ENCODE peak calls at places on chromosomes 2 and 18, in six cellular contexts. R is hepatocyte, I is IMR-90, B is heart left ventricle, D is ovary, L is breast epithelium. E is an unnamed sample.

GRCh38 chr2:127313359-127313758 is 19.4 kb upstream of the ERCC3 start:
- DNase-seq in R (no peak), I (no peak), B (no peak), D (no peak), L (no peak), E (no peak)

GRCh38 chr18:3236470-3236869 is 11.1 kb upstream of the MYL12A start:
- DNase-seq in R (no peak), I (no peak), B (no peak), D (no peak), L (no peak), E (no peak)

GRCh38 chr2:157894694-157895450 is 18.7 kb upstream of the ACVR1 start:
- DNase-seq in R (peak), I (peak), B (no peak), D (no peak), L (no peak), E (no peak)

GRCh38 chr2:61452392-61452791 is 18.5 kb downstream of the USP34 start:
- DNase-seq in R (no peak), I (no peak), B (no peak), D (no peak), L (no peak), E (no peak)

GRCh38 chr2:46849080-46849715 is 66.4 kb downstream of the MCFD2 start:
- DNase-seq in R (peak), I (peak), B (no peak), D (no peak), L (no peak), E (no peak)

GRCh38 chr2:239441724-239442123 is 40.9 kb upstream of the HDAC4 start:
- DNase-seq in R (no peak), I (no peak), B (no peak), D (no peak), L (no peak), E (no peak)

GRCh38 chr2:225120175-225120574 is 77.9 kb upstream of the DOCK10 start:
- DNase-seq in R (no peak), I (peak), B (no peak), D (no peak), L (no peak), E (no peak)

GRCh38 chr2:203441463-203441862 is 93.6 kb downstream of the RAPH1 start:
- DNase-seq in R (no peak), I (no peak), B (no peak), D (no peak), L (no peak), E (no peak)

GRCh38 chr2:171432969-171433762 is 624 bp downstream of the METTL8 start:
- DNase-seq in R (peak), I (peak), B (no peak), D (no peak), L (peak), E (no peak)

GRCh38 chr2:225086915-225087314 is 44.6 kb upstream of the DOCK10 start:
- DNase-seq in R (no peak), I (no peak), B (no peak), D (no peak), L (no peak), E (no peak)

GRCh38 chr2:71471276-71471675 is 17.9 kb downstream of the DYSF start:
- DNase-seq in R (no peak), I (peak), B (no peak), D (no peak), L (no peak), E (no peak)

GRCh38 chr2:98909381-98910211 is 26.4 kb downstream of the CRACDL start:
- DNase-seq in R (peak), I (peak), B (no peak), D (peak), L (peak), E (no peak)

GRCh38 chr18:61216086-61216485 is 117.1 kb upstream of the CDH20 start:
- DNase-seq in R (no peak), I (no peak), B (no peak), D (no peak), L (no peak), E (no peak)

GRCh38 chr2:172311921-172312345 is 115.5 kb upstream of the ITGA6 start:
- DNase-seq in R (no peak), I (no peak), B (peak), D (no peak), L (no peak), E (no peak)

GRCh38 chr2:152034257-152034801 is 64.5 kb downstream of the CACNB4 start:
- DNase-seq in R (no peak), I (no peak), B (no peak), D (no peak), L (no peak), E (no peak)

GRCh38 chr2:54522624-54523281 is 66.6 kb downstream of the SPTBN1 start:
- DNase-seq in R (peak), I (peak), B (no peak), D (no peak), L (peak), E (no peak)

GRCh38 chr2:141501743-141502142 is 629.1 kb downstream of the LRP1B start:
- DNase-seq in R (no peak), I (no peak), B (no peak), D (no peak), L (no peak), E (no peak)

GRCh38 chr2:17171446-17172049 is 346.7 kb downstream of the RAD51AP2 start:
- DNase-seq in R (peak), I (peak), B (no peak), D (peak), L (no peak), E (no peak)

GRCh38 chr2:74416721-74417120 is 4.7 kb downstream of the C2orf81 start:
- DNase-seq in R (no peak), I (no peak), B (no peak), D (no peak), L (no peak), E (no peak)

GRCh38 chr2:235255716-235256115 is 238.1 kb upstream of the AGAP1 start:
- DNase-seq in R (no peak), I (no peak), B (no peak), D (no peak), L (no peak), E (no peak)

GRCh38 chr2:121256720-121257475 is 28.1 kb downstream of the TFCP2L1 start:
- DNase-seq in R (peak), I (no peak), B (no peak), D (no peak), L (no peak), E (no peak)

GRCh38 chr2:239385096-239386000 is 15.5 kb downstream of the HDAC4 start:
- DNase-seq in R (no peak), I (no peak), B (peak), D (no peak), L (no peak), E (no peak)

GRCh38 chr18:2857491-2858063 is 10.8 kb downstream of the EMILIN2 start:
- DNase-seq in R (peak), I (peak), B (peak), D (peak), L (no peak), E (peak)

GRCh38 chr2:217755027-217755756 is 247.6 kb downstream of the TNS1 start:
- DNase-seq in R (no peak), I (no peak), B (no peak), D (no peak), L (no peak), E (no peak)

GRCh38 chr2:112149194-112149593 is 11.0 kb downstream of the FBLN7 start:
- DNase-seq in R (no peak), I (no peak), B (no peak), D (peak), L (no peak), E (no peak)

GRCh38 chr2:64637000-64637628 is 16.6 kb downstream of the SERTAD2 start:
- DNase-seq in R (no peak), I (no peak), B (no peak), D (no peak), L (no peak), E (no peak)

GRCh38 chr2:143321994-143322393 is 192.8 kb downstream of the ARHGAP15 start:
- DNase-seq in R (no peak), I (no peak), B (no peak), D (no peak), L (no peak), E (no peak)

GRCh38 chr2:14632133-14632936 is at the start of gene LRATD1:
- DNase-seq in R (peak), I (peak), B (peak), D (peak), L (peak), E (no peak)

GRCh38 chr2:211132586-211132985 is 576.2 kb downstream of the CPS1 start:
- DNase-seq in R (no peak), I (no peak), B (no peak), D (no peak), L (no peak), E (no peak)

GRCh38 chr18:69401475-69402218 is 959 bp downstream of the DOK6 start:
- DNase-seq in R (peak), I (peak), B (no peak), D (no peak), L (no peak), E (no peak)

GRCh38 chr2:10400568-10400977 is 47.6 kb downstream of the ODC1 start:
- DNase-seq in R (no peak), I (no peak), B (peak), D (no peak), L (no peak), E (no peak)

GRCh38 chr2:29012211-29012681 is 31.1 kb downstream of the TOGARAM2 start:
- DNase-seq in R (no peak), I (no peak), B (peak), D (peak), L (no peak), E (no peak)
- H3K4me3 ChIP-seq in R (no peak), I (no peak), B (no peak), D (no peak), L (no peak), E (no peak)

GRCh38 chr2:26982102-26982742 is 11.8 kb downstream of the MAPRE3 start:
- DNase-seq in R (peak), I (peak), B (peak), D (peak), L (peak), E (no peak)
- TF ChIP-seq CTCF in R (peak), I (no peak), B (peak), D (peak), L (peak), E (no peak)

GRCh38 chr18:37481491-37481890 is 84.1 kb downstream of the CELF4 start:
- DNase-seq in R (no peak), I (no peak), B (no peak), D (no peak), L (no peak), E (no peak)

GRCh38 chr18:37483221-37483971 is 82.2 kb downstream of the CELF4 start:
- DNase-seq in R (peak), I (peak), B (no peak), D (no peak), L (no peak), E (no peak)

GRCh38 chr18:37482433-37482832 is 83.2 kb downstream of the CELF4 start:
- DNase-seq in R (no peak), I (no peak), B (no peak), D (no peak), L (no peak), E (no peak)

GRCh38 chr18:37483984-37484892 is 81.4 kb downstream of the CELF4 start:
- DNase-seq in R (no peak), I (no peak), B (no peak), D (no peak), L (no peak), E (no peak)

GRCh38 chr18:37481058-37481457 is 84.5 kb downstream of the CELF4 start:
- DNase-seq in R (peak), I (no peak), B (no peak), D (no peak), L (no peak), E (no peak)
- H3K27ac ChIP-seq in R (no peak), I (no peak), B (no peak), D (no peak), L (no peak), E (no peak)

DNA sequence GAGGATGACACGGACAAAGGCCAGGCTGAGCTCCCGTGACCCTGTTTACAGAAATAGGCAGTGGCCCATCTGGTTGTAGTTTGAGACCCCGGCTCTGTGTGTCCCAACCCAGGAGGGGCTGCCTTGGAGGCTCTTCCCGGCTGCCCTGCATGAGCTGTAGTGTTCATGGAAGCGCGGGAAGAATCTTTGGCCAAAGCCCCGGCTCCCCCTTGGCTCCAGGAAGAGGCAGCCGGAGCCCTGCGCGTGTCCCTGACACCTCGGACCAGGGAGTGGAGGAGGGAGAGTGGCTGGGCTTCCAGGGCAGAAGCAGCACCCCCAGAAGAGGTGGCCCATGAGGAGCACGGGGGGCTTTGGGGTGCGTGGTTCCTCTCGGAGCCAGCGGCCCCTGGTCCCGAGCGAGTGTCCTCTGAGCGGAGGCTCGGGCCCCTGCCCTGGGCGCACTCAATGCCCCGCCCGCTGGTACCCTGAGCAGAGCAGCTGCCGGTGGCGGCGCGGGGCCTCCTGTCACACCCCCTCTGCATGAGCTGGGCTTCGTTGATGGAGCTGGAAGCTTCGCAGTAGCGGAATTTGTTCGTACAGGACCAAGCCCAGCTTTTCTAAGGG is 21.7 kb downstream of the GPR35 start:
- DNase-seq in R (no peak), I (no peak), B (no peak), D (no peak), L (no peak), E (peak)
- H3K4me3 ChIP-seq in R (no peak), I (no peak), B (no peak), D (no peak), L (no peak), E (no peak)

GRCh38 chr18:63681449-63682381 is 20.0 kb upstream of the SERPINB3 start:
- DNase-seq in R (peak), I (no peak), B (no peak), D (no peak), L (no peak), E (no peak)

GRCh38 chr18:63677490-63678225 is 16.0 kb upstream of the SERPINB3 start:
- DNase-seq in R (no peak), I (peak), B (no peak), D (no peak), L (no peak), E (no peak)

GRCh38 chr18:63676526-63676925 is 14.8 kb upstream of the SERPINB3 start:
- DNase-seq in R (peak), I (no peak), B (no peak), D (no peak), L (no peak), E (no peak)

GRCh38 chr18:63679820-63680606 is 18.3 kb upstream of the SERPINB3 start:
- DNase-seq in R (peak), I (no peak), B (no peak), D (no peak), L (no peak), E (no peak)

DNA sequence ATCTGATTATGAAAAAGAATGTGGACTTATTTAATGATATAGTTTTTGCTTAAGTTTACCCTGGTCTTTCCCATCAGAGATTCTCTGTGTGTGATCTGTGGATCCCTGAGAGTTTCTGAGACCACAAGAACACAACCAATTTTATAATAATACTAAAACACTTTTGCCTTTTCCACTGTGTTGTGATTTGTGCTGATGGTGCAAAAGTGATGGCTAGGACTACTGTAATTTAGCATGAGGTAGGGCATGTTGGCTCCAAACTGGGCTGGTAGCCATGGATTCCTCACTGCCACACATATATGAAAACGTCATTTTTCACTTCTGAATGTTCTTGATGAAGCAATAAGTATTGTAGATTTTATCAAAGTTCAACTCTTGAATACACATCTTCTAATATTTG is 15.2 kb upstream of the SERPINB3 start:
- DNase-seq in R (no peak), I (no peak), B (no peak), D (no peak), L (no peak), E (no peak)
- TF ChIP-seq CTCF in R (no peak), I (no peak), B (no peak), D (no peak), L (no peak), E (no peak)

DNA sequence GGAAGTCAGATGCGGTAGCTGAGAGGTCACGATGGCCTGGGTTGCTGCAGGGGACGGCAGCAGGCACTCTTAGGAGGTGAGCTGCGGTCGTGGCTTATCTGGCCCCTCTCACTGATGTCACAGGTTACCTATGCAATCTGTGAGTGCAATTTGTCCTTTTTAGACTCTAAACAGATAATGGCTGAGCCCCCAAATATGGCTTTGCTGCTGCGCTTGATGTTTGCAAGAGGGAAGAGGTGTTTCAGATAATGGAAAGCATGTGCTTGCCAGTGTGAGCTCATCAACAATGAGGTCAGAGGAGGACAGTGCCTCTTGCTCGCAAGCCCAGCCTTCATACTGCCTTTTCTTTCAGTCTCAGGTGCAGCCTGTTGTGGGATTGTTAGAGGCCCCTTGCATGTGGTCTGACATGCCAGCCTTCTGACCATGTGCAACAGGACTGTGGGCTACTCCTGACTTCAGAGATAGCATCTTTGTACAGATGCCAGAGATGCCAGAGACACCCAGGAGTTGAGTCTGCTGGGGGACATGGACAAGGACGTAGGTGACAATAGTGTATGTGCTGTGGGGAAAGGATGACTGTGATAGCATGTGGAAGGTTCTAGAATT is 151.3 kb downstream of the TANC1 start:
- DNase-seq in R (no peak), I (peak), B (peak), D (no peak), L (no peak), E (no peak)
- H3K27ac ChIP-seq in R (no peak), I (no peak), B (peak), D (no peak), L (no peak), E (no peak)

GRCh38 chr2:174632847-174633620 is 35.4 kb upstream of the WIPF1 start:
- DNase-seq in R (peak), I (no peak), B (no peak), D (no peak), L (no peak), E (no peak)
- H3K4me3 ChIP-seq in R (no peak), I (no peak), B (peak), D (peak), L (peak), E (peak)

GRCh38 chr18:35130236-35130635 is 89.0 kb downstream of the MAPRE2 start:
- DNase-seq in R (no peak), I (no peak), B (no peak), D (no peak), L (no peak), E (no peak)
- TF ChIP-seq CTCF in R (no peak), I (no peak), B (no peak), D (no peak), L (no peak), E (no peak)

GRCh38 chr2:106147159-106147558 is 46.9 kb downstream of the UXS1 start:
- DNase-seq in R (no peak), I (peak), B (no peak), D (no peak), L (no peak), E (no peak)
- H3K27ac ChIP-seq in R (peak), I (peak), B (no peak), D (no peak), L (no peak), E (no peak)